ENCODE peak calls at places on chromosomes 7 and 10, in nine cellular contexts. One of them, this sample, is unnamed.
A peak's percentile ranks its signal among the peaks of the same experiment; 100 is the strongest.

GRCh38 chr7:100825215-100825671 is 2.1 kb downstream of the EPHB4 start:
- DNase-seq in AG04450: no peak
- DNase-seq in spleen: peak; percentile 83
- DNase-seq in CD4-positive, alpha-beta T cell: no peak
- DNase-seq in adrenal gland: no peak
- DNase-seq in WERI-Rb-1: no peak
- DNase-seq in tibial nerve: no peak
- DNase-seq in pancreas: no peak
- DNase-seq in astrocyte: no peak
- DNase-seq in this sample: peak; percentile 36

GRCh38 chr10:71493741-71494140 is 97.0 kb downstream of the CDH23 start:
- DNase-seq in WERI-Rb-1: no peak
- DNase-seq in astrocyte: no peak
- DNase-seq in tibial nerve: no peak
- DNase-seq in AG04450: no peak
- DNase-seq in spleen: no peak
- DNase-seq in pancreas: no peak
- DNase-seq in CD4-positive, alpha-beta T cell: no peak
- DNase-seq in adrenal gland: no peak
- DNase-seq in this sample: peak; percentile 26

GRCh38 chr7:14332155-14332554 is 342.7 kb upstream of the ETV1 start:
- DNase-seq in spleen: no peak
- DNase-seq in adrenal gland: no peak
- DNase-seq in pancreas: no peak
- DNase-seq in CD4-positive, alpha-beta T cell: no peak
- DNase-seq in tibial nerve: no peak
- DNase-seq in AG04450: no peak
- DNase-seq in WERI-Rb-1: no peak
- DNase-seq in astrocyte: peak; percentile 56
- DNase-seq in this sample: no peak

GRCh38 chr10:8800426-8800825 is 745.9 kb downstream of the GATA3 start:
- DNase-seq in pancreas: no peak
- DNase-seq in CD4-positive, alpha-beta T cell: no peak
- DNase-seq in adrenal gland: no peak
- DNase-seq in astrocyte: no peak
- DNase-seq in AG04450: no peak
- DNase-seq in WERI-Rb-1: no peak
- DNase-seq in tibial nerve: no peak
- DNase-seq in spleen: no peak
- DNase-seq in this sample: no peak

GRCh38 chr10:788796-789748 is 99.6 kb upstream of the DIP2C start:
- DNase-seq in CD4-positive, alpha-beta T cell: no peak
- DNase-seq in pancreas: peak; percentile 75
- DNase-seq in spleen: peak; percentile 88
- DNase-seq in astrocyte: peak; percentile 63
- DNase-seq in tibial nerve: no peak
- DNase-seq in adrenal gland: peak; percentile 86
- DNase-seq in AG04450: peak; percentile 20
- DNase-seq in WERI-Rb-1: no peak
- DNase-seq in this sample: peak; percentile 75

GRCh38 chr10:2919016-2919415 is 148.3 kb upstream of the PFKP start:
- DNase-seq in CD4-positive, alpha-beta T cell: no peak
- DNase-seq in AG04450: no peak
- DNase-seq in adrenal gland: no peak
- DNase-seq in tibial nerve: no peak
- DNase-seq in WERI-Rb-1: no peak
- DNase-seq in pancreas: no peak
- DNase-seq in spleen: no peak
- DNase-seq in astrocyte: no peak
- DNase-seq in this sample: no peak

GRCh38 chr10:106582291-106582690 is 582.2 kb downstream of the SORCS1 start:
- DNase-seq in CD4-positive, alpha-beta T cell: no peak
- DNase-seq in pancreas: no peak
- DNase-seq in WERI-Rb-1: no peak
- DNase-seq in tibial nerve: no peak
- DNase-seq in astrocyte: peak; percentile 7
- DNase-seq in AG04450: no peak
- DNase-seq in adrenal gland: no peak
- DNase-seq in spleen: no peak
- DNase-seq in this sample: no peak

GRCh38 chr10:79344502-79345195 is 2.6 kb upstream of the PPIF start:
- DNase-seq in CD4-positive, alpha-beta T cell: no peak
- DNase-seq in astrocyte: no peak
- DNase-seq in adrenal gland: no peak
- DNase-seq in AG04450: no peak
- DNase-seq in pancreas: no peak
- DNase-seq in spleen: no peak
- DNase-seq in WERI-Rb-1: no peak
- DNase-seq in tibial nerve: no peak
- DNase-seq in this sample: no peak

GRCh38 chr7:84454174-84454959 is 259.8 kb upstream of the SEMA3A start:
- DNase-seq in pancreas: no peak
- DNase-seq in astrocyte: no peak
- DNase-seq in WERI-Rb-1: no peak
- DNase-seq in adrenal gland: no peak
- DNase-seq in spleen: no peak
- DNase-seq in CD4-positive, alpha-beta T cell: no peak
- DNase-seq in tibial nerve: no peak
- DNase-seq in AG04450: no peak
- DNase-seq in this sample: no peak

GRCh38 chr10:88848499-88848898 is 3.1 kb downstream of the ANKRD22 start:
- DNase-seq in astrocyte: peak; percentile 86
- DNase-seq in tibial nerve: no peak
- DNase-seq in AG04450: no peak
- DNase-seq in pancreas: no peak
- DNase-seq in CD4-positive, alpha-beta T cell: no peak
- DNase-seq in adrenal gland: no peak
- DNase-seq in spleen: no peak
- DNase-seq in WERI-Rb-1: no peak
- DNase-seq in this sample: peak; percentile 56

GRCh38 chr7:159061209-159061608 is 83.5 kb downstream of the VIPR2 start:
- DNase-seq in AG04450: no peak
- DNase-seq in spleen: no peak
- DNase-seq in tibial nerve: no peak
- DNase-seq in WERI-Rb-1: no peak
- DNase-seq in CD4-positive, alpha-beta T cell: no peak
- DNase-seq in astrocyte: no peak
- DNase-seq in adrenal gland: no peak
- DNase-seq in pancreas: no peak
- DNase-seq in this sample: no peak

GRCh38 chr7:81460646-81461045 is 309.2 kb downstream of the HGF start:
- DNase-seq in tibial nerve: no peak
- DNase-seq in pancreas: no peak
- DNase-seq in AG04450: no peak
- DNase-seq in WERI-Rb-1: no peak
- DNase-seq in astrocyte: no peak
- DNase-seq in adrenal gland: no peak
- DNase-seq in CD4-positive, alpha-beta T cell: no peak
- DNase-seq in spleen: no peak
- DNase-seq in this sample: no peak

GRCh38 chr10:71608863-71609768 is 110.5 kb downstream of the C10orf105 start:
- DNase-seq in CD4-positive, alpha-beta T cell: peak; percentile 53
- DNase-seq in pancreas: peak; percentile 89
- DNase-seq in spleen: peak; percentile 91
- DNase-seq in tibial nerve: peak; percentile 75
- DNase-seq in adrenal gland: peak; percentile 83
- DNase-seq in astrocyte: peak; percentile 23
- DNase-seq in AG04450: no peak
- DNase-seq in WERI-Rb-1: peak; percentile 88
- DNase-seq in this sample: peak; percentile 48

GRCh38 chr7:126535176-126535575 is 717.6 kb downstream of the GRM8 start:
- DNase-seq in tibial nerve: no peak
- DNase-seq in pancreas: no peak
- DNase-seq in spleen: no peak
- DNase-seq in AG04450: no peak
- DNase-seq in adrenal gland: no peak
- DNase-seq in WERI-Rb-1: no peak
- DNase-seq in astrocyte: no peak
- DNase-seq in CD4-positive, alpha-beta T cell: no peak
- DNase-seq in this sample: no peak

GRCh38 chr10:110528224-110528997 is 30.7 kb downstream of the DUSP5 start:
- DNase-seq in CD4-positive, alpha-beta T cell: no peak
- DNase-seq in pancreas: no peak
- DNase-seq in WERI-Rb-1: no peak
- DNase-seq in astrocyte: peak; percentile 53
- DNase-seq in AG04450: no peak
- DNase-seq in spleen: no peak
- DNase-seq in tibial nerve: no peak
- DNase-seq in adrenal gland: no peak
- DNase-seq in this sample: no peak

GRCh38 chr10:8969853-8970252 is 915.4 kb downstream of the GATA3 start:
- DNase-seq in tibial nerve: no peak
- DNase-seq in astrocyte: no peak
- DNase-seq in WERI-Rb-1: no peak
- DNase-seq in pancreas: no peak
- DNase-seq in adrenal gland: no peak
- DNase-seq in AG04450: no peak
- DNase-seq in spleen: no peak
- DNase-seq in CD4-positive, alpha-beta T cell: no peak
- DNase-seq in this sample: peak; percentile 26

DNA sequence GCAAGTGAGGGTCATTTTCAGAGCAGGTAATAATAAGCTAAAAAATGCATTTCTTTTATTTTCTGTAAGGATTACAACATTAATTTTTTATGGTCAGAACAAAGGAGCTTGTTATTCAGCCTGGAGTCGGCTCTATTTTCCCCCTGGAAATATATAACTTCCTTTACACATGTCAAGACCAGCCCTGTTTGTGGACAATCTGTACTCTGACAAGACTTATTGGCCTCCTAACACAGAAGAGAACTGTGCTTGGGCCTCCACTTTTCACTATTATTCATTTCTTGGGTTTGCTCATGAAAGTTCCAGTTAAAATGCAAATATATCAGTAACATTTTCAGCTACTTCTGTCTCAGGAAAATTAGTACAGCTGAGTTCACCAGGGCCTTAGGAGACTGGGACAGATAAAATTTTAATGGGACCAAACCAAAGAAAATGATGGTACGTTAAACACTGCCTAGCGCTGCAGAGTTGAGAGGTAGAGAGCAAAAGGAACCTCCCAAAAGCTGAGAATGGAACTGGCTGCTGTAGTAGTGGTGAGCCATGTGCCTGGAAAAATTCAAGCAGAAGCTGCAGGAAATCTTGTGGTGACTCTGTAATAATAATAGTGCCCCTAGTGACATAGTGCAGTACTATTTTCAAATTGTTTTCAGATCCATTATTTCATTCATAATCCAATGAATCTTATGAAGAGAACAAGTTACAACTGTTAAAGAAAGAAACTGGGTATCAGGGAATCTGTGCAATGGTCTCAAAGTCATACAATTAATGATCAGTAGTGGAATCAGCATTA is 227.2 kb upstream of the KIAA1217 start:
- DNase-seq in astrocyte: no peak
- DNase-seq in adrenal gland: no peak
- DNase-seq in AG04450: no peak
- DNase-seq in spleen: no peak
- DNase-seq in pancreas: no peak
- DNase-seq in WERI-Rb-1: no peak
- DNase-seq in CD4-positive, alpha-beta T cell: no peak
- DNase-seq in tibial nerve: no peak
- DNase-seq in this sample: no peak
- TF ChIP-seq CTCF in astrocyte: no peak
- TF ChIP-seq CTCF in adrenal gland: no peak
- TF ChIP-seq CTCF in AG04450: no peak
- TF ChIP-seq CTCF in spleen: no peak
- TF ChIP-seq CTCF in pancreas: no peak
- TF ChIP-seq CTCF in WERI-Rb-1: no peak
- TF ChIP-seq CTCF in CD4-positive, alpha-beta T cell: no peak
- TF ChIP-seq CTCF in tibial nerve: no peak
- TF ChIP-seq CTCF in this sample: no peak

DNA sequence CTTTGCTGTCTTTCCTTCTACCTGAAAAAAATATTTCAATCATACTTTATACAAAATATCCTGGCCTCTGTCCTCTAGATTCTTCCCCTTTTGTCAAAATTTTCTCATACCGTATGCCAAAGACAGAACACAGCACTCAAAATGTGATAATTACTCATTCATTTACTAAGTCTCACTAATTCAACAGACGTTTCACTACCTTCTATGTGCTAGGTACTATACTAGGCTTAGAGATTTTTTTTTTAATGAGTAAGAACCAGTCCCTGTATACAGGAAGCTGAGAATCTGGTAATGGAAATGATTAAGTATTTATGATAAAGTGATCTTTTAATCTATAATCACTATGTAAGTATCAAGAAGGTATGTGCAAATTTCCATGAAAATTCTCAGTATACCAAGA is 128.0 kb downstream of the ELAPOR2 start:
- DNase-seq in CD4-positive, alpha-beta T cell: no peak
- DNase-seq in WERI-Rb-1: no peak
- DNase-seq in pancreas: no peak
- DNase-seq in adrenal gland: no peak
- DNase-seq in AG04450: no peak
- DNase-seq in astrocyte: no peak
- DNase-seq in tibial nerve: no peak
- DNase-seq in spleen: no peak
- DNase-seq in this sample: no peak
- H3K27ac ChIP-seq in CD4-positive, alpha-beta T cell: no peak overlapping the region
- H3K27ac ChIP-seq in WERI-Rb-1: no peak overlapping the region
- H3K27ac ChIP-seq in pancreas: no peak overlapping the region
- H3K27ac ChIP-seq in adrenal gland: no peak overlapping the region
- H3K27ac ChIP-seq in AG04450: no peak overlapping the region
- H3K27ac ChIP-seq in astrocyte: no peak overlapping the region
- H3K27ac ChIP-seq in tibial nerve: no peak overlapping the region
- H3K27ac ChIP-seq in spleen: no peak overlapping the region
- H3K27ac ChIP-seq in this sample: no peak overlapping the region

DNA sequence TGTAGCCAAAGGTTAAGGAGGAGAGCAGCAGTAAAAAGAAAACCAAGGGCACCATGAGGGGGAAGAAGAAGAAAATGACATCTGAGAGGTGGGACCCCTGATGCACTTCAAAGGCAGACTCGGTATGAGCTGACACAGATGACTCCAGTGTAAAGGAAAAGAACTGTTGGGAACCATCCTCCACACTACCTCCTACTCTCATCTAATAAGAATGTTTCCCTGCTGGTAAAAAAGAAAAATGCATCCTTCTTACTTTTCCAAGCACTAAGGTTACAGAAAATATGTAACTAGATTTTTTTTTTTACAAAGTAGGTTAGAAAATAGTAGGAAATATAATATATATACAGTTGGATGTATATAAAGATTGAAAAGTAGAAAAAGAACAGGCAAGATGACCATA is 16.9 kb downstream of the TAS2R41 start:
- DNase-seq in pancreas: no peak
- DNase-seq in AG04450: no peak
- DNase-seq in spleen: no peak
- DNase-seq in astrocyte: no peak
- DNase-seq in adrenal gland: no peak
- DNase-seq in CD4-positive, alpha-beta T cell: no peak
- DNase-seq in WERI-Rb-1: no peak
- DNase-seq in tibial nerve: no peak
- DNase-seq in this sample: no peak
- TF ChIP-seq CTCF in pancreas: no peak
- TF ChIP-seq CTCF in AG04450: peak; percentile 27
- TF ChIP-seq CTCF in spleen: no peak
- TF ChIP-seq CTCF in astrocyte: peak; percentile 16
- TF ChIP-seq CTCF in adrenal gland: no peak
- TF ChIP-seq CTCF in CD4-positive, alpha-beta T cell: no peak
- TF ChIP-seq CTCF in WERI-Rb-1: no peak
- TF ChIP-seq CTCF in tibial nerve: peak; percentile 9
- TF ChIP-seq CTCF in this sample: no peak

DNA sequence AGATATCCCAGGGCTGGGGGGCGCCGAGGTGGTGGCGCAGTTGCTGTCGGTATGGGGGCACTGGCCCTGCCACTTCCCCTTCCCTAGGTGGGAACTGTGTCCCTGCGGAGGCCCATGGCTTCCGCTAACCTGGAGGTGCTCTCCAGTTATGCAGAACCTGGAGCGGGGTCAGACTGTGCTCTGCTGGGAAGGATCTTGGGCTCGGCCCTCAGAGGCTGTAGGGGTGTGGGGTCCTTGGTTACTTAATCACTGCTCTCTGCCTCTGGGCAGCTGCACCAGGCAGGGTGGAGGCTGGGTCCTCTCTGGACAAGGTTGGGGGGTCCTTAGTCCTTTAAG is 2.4 kb downstream of the BRI3 start:
- DNase-seq in WERI-Rb-1: no peak
- DNase-seq in spleen: no peak
- DNase-seq in AG04450: no peak
- DNase-seq in tibial nerve: no peak
- DNase-seq in adrenal gland: no peak
- DNase-seq in pancreas: no peak
- DNase-seq in CD4-positive, alpha-beta T cell: no peak
- DNase-seq in astrocyte: no peak
- DNase-seq in this sample: no peak
- H3K27ac ChIP-seq in WERI-Rb-1: no peak overlapping the region
- H3K27ac ChIP-seq in spleen: peak overlapping the region; percentile 92
- H3K27ac ChIP-seq in AG04450: no peak overlapping the region
- H3K27ac ChIP-seq in tibial nerve: peak overlapping the region; percentile 63
- H3K27ac ChIP-seq in adrenal gland: peak overlapping the region; percentile 84
- H3K27ac ChIP-seq in pancreas: peak overlapping the region; percentile 67
- H3K27ac ChIP-seq in CD4-positive, alpha-beta T cell: peak overlapping the region; percentile 31
- H3K27ac ChIP-seq in astrocyte: peak overlapping the region; percentile 45
- H3K27ac ChIP-seq in this sample: peak overlapping the region; percentile 97